ENCODE peak calls at places on chromosomes 2 and 18, in nine cellular contexts. R, U, Z, O, J, C, L, M and P are unnamed samples.

GRCh38 chr2:180520816-180521595 is 459.4 kb upstream of the UBE2E3 start:
- DNase-seq in O (peak), J (no peak), L (no peak), C (peak), M (no peak), R (no peak), U (no peak), Z (no peak), P (no peak)

GRCh38 chr18:76457475-76457874 is 37.6 kb downstream of the ZNF516 start:
- DNase-seq in J (no peak), U (peak), L (no peak), C (no peak), O (no peak), Z (no peak), M (no peak), R (no peak), P (no peak)

GRCh38 chr2:205148756-205149155 is 533.5 kb upstream of the NRP2 start:
- DNase-seq in R (no peak), O (no peak), J (no peak), M (no peak), C (peak), U (no peak), Z (no peak), L (no peak), P (peak)

GRCh38 chr2:207503234-207503633 is 26.5 kb upstream of the CREB1 start:
- DNase-seq in O (peak), J (peak), C (peak), U (no peak), Z (no peak), M (no peak), R (no peak), L (peak), P (peak)

GRCh38 chr2:130853391-130853790 is 16.7 kb downstream of the ARHGEF4 start:
- DNase-seq in U (no peak), C (no peak), Z (no peak), R (no peak), M (no peak), L (no peak), O (no peak), J (no peak), P (no peak)

GRCh38 chr2:229610359-229610758 is 104.0 kb downstream of the DNER start:
- DNase-seq in M (no peak), L (no peak), R (no peak), U (no peak), O (no peak), Z (no peak), C (peak), J (no peak), P (no peak)

GRCh38 chr2:103788875-103789715 is 1027.3 kb downstream of the TMEM182 start:
- DNase-seq in U (no peak), Z (no peak), O (no peak), L (peak), C (peak), R (no peak), M (no peak), J (no peak), P (no peak)

GRCh38 chr18:41985914-41986313 is 30.9 kb downstream of the PIK3C3 start:
- DNase-seq in U (no peak), R (no peak), J (no peak), L (no peak), O (no peak), M (no peak), Z (no peak), C (no peak), P (no peak)

GRCh38 chr2:59206361-59206760 is 965.2 kb upstream of the FANCL start:
- DNase-seq in O (no peak), U (no peak), C (no peak), L (no peak), M (no peak), R (no peak), Z (no peak), J (no peak), P (no peak)

GRCh38 chr2:37414470-37414949 is 70.1 kb downstream of the QPCT start:
- DNase-seq in R (peak), U (no peak), L (no peak), C (peak), O (peak), Z (peak), J (peak), M (no peak), P (peak)

GRCh38 chr18:42190643-42191042 is 235.6 kb downstream of the PIK3C3 start:
- DNase-seq in L (no peak), C (no peak), J (no peak), Z (no peak), M (no peak), U (no peak), O (no peak), R (no peak), P (no peak)

GRCh38 chr2:71611781-71612545 is 158.6 kb downstream of the DYSF start:
- DNase-seq in O (no peak), C (no peak), L (no peak), R (no peak), Z (no peak), M (no peak), J (no peak), U (no peak), P (no peak)

GRCh38 chr18:2848879-2849254 is 2.1 kb downstream of the EMILIN2 start:
- DNase-seq in M (no peak), Z (no peak), O (no peak), C (no peak), L (no peak), U (no peak), J (no peak), R (no peak), P (no peak)

GRCh38 chr18:6776193-6776592 is 46.7 kb downstream of the ARHGAP28 start:
- DNase-seq in O (peak), Z (no peak), M (no peak), U (no peak), C (peak), R (peak), J (no peak), L (no peak), P (peak)

GRCh38 chr2:46252891-46253659 is 44.1 kb upstream of the EPAS1 start:
- DNase-seq in U (no peak), J (no peak), O (peak), C (peak), M (no peak), R (no peak), Z (no peak), L (peak), P (peak)

GRCh38 chr2:204825054-204825453 is 279.8 kb downstream of the PARD3B start:
- DNase-seq in C (peak), J (no peak), M (no peak), R (no peak), U (no peak), Z (no peak), L (no peak), O (no peak), P (no peak)